ENCODE peak calls at places on chromosomes 12 and 14, in five cellular contexts. I, G, K, H and X are unnamed samples. For H3K9me3, the result is how much of the 10 kb centered on the place peaks cover.

GRCh38 chr12:13251496-13251895 is 55.0 kb downstream of the EMP1 start:
- DNase-seq in I (no peak), H (no peak), K (no peak), G (no peak), X (no peak)

GRCh38 chr12:14367097-14367661 is 1.7 kb downstream of the ATF7IP start:
- DNase-seq in K (peak), G (no peak), H (peak), I (no peak), X (no peak)

GRCh38 chr12:76037130-76038105 is 5.8 kb upstream of the PHLDA1 start:
- DNase-seq in G (no peak), I (peak), H (peak), K (peak), X (no peak)

GRCh38 chr12:115049617-115050016 is 365.6 kb upstream of the TBX3 start:
- DNase-seq in K (no peak), G (no peak), I (no peak), H (peak), X (no peak)

GRCh38 chr12:48084066-48084465 is 21.8 kb downstream of the SENP1 start:
- DNase-seq in G (no peak), I (no peak), K (peak), H (no peak), X (no peak)

GRCh38 chr14:27366596-27366995 is 768.8 kb upstream of the NOVA1 start:
- DNase-seq in K (no peak), H (no peak), I (no peak), G (no peak), X (no peak)

GRCh38 chr14:89473979-89474378 is 56.9 kb upstream of the FOXN3 start:
- DNase-seq in G (no peak), H (no peak), I (no peak), K (no peak), X (no peak)

GRCh38 chr12:38282886-38283285 is 33.7 kb upstream of the ALG10B start:
- DNase-seq in H (no peak), I (no peak), K (peak), G (no peak), X (no peak)

GRCh38 chr14:71289536-71289935 is 382.3 kb downstream of the PCNX1 start:
- DNase-seq in I (no peak), H (no peak), G (no peak), K (no peak), X (no peak)

GRCh38 chr14:77212933-77213656 is 31.5 kb downstream of the TMEM63C start:
- DNase-seq in H (peak), G (no peak), K (peak), I (no peak), X (no peak)

GRCh38 chr12:2902287-2902880 is 11.7 kb downstream of the TULP3 start:
- DNase-seq in I (no peak), G (no peak), K (no peak), H (peak), X (no peak)

GRCh38 chr12:57027805-57028153 is 11.4 kb upstream of the TAC3 start:
- DNase-seq in G (no peak), H (no peak), K (no peak), I (no peak), X (no peak)

GRCh38 chr12:18696971-18697602 is 40.7 kb downstream of the PLCZ1 start:
- DNase-seq in I (no peak), K (no peak), H (no peak), G (no peak), X (no peak)

GRCh38 chr14:65704412-65704811 is 291.9 kb downstream of the FUT8 start:
- DNase-seq in G (no peak), H (no peak), I (no peak), K (no peak), X (no peak)

GRCh38 chr14:90495357-90496276 is 98.8 kb downstream of the CALM1 start:
- DNase-seq in H (peak), G (no peak), I (peak), K (peak), X (peak)

GRCh38 chr12:64265839-64266238 is 43.7 kb upstream of the KICS2 start:
- DNase-seq in I (no peak), H (no peak), G (no peak), K (no peak), X (no peak)

GRCh38 chr12:53051881-53052412 is 2.1 kb downstream of the TNS2 start:
- DNase-seq in I (no peak), G (peak), K (no peak), H (no peak), X (no peak)

GRCh38 chr12:58368001-58368400 is 426.6 kb downstream of the ATP23 start:
- DNase-seq in K (no peak), G (no peak), I (no peak), H (no peak), X (no peak)

GRCh38 chr14:61524211-61524806 is 171.0 kb upstream of the HIF1A start:
- DNase-seq in K (peak), H (no peak), I (no peak), G (no peak), X (no peak)

DNA sequence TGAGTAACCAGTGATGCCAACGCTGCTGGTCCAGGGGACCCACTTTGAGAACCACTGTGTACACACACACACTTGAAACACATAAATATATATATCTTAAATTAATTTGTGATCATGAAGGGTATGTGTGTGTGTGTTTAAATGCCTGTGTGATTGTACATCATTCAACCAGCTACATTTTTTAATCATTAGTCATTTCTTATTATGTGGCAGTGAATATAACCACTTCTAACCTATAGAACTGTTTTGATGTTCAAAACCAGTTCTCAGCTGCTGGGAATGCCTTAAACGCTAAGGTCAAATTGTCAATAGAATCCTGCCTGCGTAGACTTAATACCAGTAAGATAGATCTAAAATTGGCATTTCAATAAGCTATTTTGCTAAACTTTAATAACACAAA is 330.0 kb downstream of the SYT1 start:
- DNase-seq in H (no peak), I (no peak), G (no peak), K (no peak), X (no peak)
- H3K9me3 ChIP-seq in H (under half), I (under half), G (under half), K (under half), X (under half)

GRCh38 chr12:50049254-50050118 is 7.9 kb upstream of the ASIC1 start:
- DNase-seq in K (no peak), G (no peak), I (no peak), H (no peak), X (no peak)
- H3K9me3 ChIP-seq in K (under half), G (under half), I (under half), H (under half), X (under half)

DNA sequence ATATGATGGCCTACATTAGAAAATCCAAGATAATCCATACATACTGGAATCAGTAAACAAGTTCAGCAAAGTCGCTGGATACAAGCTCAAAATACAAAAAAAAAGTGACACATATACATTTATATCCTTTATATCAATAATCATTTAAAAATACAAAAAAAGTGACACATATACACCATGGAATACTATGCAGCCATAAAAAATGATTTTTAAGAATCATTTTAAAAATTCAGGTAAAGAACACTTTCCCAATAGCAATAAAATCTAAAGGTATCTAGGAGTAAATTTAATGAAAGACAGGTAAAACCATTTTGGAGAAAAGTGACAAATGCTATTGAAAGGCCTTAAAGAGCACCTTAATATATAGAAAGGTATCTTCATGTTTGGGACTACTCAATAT is 111.9 kb downstream of the NTN4 start:
- DNase-seq in H (no peak), G (no peak), I (no peak), K (no peak), X (no peak)
- H3K9me3 ChIP-seq in H (under half), G (under half), I (under half), K (under half), X (under half)

GRCh38 chr14:58808828-58809227 is 171.1 kb downstream of the DACT1 start:
- DNase-seq in I (no peak), H (no peak), K (peak), G (no peak), X (no peak)

GRCh38 chr14:58805057-58805456 is 167.3 kb downstream of the DACT1 start:
- DNase-seq in G (no peak), H (peak), I (no peak), K (no peak), X (no peak)

GRCh38 chr14:58809520-58809919 is 171.8 kb downstream of the DACT1 start:
- DNase-seq in K (no peak), I (no peak), H (no peak), G (no peak), X (no peak)

GRCh38 chr14:58807271-58807670 is 169.5 kb downstream of the DACT1 start:
- DNase-seq in H (no peak), I (no peak), G (no peak), K (no peak), X (no peak)

DNA sequence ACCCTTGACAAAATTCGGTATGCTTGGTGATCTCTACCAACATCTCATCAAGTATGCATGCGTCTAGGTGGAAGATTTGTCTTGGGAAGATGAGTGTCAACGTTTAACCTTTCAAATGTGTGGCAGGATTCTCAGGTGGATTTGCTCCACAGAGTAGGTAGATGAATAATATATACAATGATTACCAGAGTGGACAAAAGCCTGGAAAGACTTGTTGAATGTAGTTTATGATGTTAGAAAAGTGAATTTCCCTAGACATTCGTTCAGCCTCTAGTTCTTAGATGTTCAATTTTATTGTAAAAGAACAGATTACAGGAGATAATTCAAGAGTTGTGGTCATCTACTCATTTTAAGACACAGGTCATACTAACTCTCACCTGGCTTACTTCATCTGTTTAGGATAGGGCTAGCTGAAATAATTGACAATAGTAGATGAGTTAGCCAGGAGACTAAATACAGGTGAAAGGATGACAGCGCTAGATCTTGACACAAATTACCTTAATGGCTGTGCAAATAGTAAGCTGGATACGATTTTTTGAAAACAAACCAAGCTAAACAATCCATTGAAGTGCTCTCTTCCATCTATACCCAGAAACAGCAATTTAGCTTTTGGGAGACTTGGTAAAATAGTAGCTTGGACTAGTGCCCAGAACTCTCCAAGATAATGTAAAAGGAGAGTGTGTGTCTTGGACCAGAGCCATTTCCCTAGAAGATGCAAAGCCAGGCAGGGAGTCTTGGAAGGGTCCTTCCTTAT is 168.0 kb downstream of the DACT1 start:
- DNase-seq in K (no peak), H (no peak), I (no peak), G (no peak), X (no peak)
- H3K9me3 ChIP-seq in K (under half), H (under half), I (under half), G (under half), X (under half)

GRCh38 chr12:69069479-69069878 is 136.5 kb upstream of the CPM start:
- DNase-seq in I (no peak), K (no peak), H (no peak), G (no peak), X (no peak)

GRCh38 chr12:69071091-69071370 is 138.1 kb upstream of the CPM start:
- DNase-seq in H (no peak), I (no peak), G (no peak), K (no peak), X (no peak)

GRCh38 chr12:69068431-69068830 is 135.5 kb upstream of the CPM start:
- DNase-seq in K (peak), I (no peak), G (no peak), H (no peak), X (no peak)

GRCh38 chr12:69067713-69068112 is 134.7 kb upstream of the CPM start:
- DNase-seq in I (no peak), H (no peak), G (no peak), K (no peak), X (no peak)

GRCh38 chr12:69070319-69071090 is 137.5 kb upstream of the CPM start:
- DNase-seq in K (peak), G (peak), H (peak), I (peak), X (no peak)
- H3K9me3 ChIP-seq in K (under half), G (under half), H (under half), I (under half), X (under half)

GRCh38 chr14:53140585-53140984 is 12.5 kb downstream of the DDHD1 start:
- DNase-seq in G (no peak), I (no peak), K (no peak), H (no peak), X (no peak)
- H3K9me3 ChIP-seq in G (under half), I (under half), K (under half), H (under half), X (under half)

GRCh38 chr12:60602601-60603000 is 1006.8 kb downstream of the SLC16A7 start:
- DNase-seq in H (no peak), I (no peak), K (no peak), G (no peak), X (no peak)
- H3K9me3 ChIP-seq in H (under half), I (under half), K (under half), G (under half), X (under half)

DNA sequence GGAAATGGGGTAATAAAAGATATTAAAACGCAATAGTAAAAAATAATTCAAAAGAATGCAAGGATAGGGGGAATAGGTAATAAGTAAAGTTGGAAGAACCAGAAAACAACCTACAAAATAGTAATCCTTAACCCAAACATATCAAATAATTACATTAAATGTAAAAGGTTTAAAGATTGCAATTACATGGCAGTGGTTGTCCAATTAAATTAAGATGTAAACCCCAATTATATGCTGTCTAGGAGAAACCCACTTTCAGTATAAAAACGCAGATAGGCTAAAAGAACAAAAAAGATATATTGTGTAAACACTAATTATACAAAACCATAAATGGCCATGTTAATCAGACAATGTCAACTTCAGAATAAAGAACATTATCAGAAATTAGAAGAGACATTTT is 247.3 kb downstream of the SLC25A21 start:
- DNase-seq in K (no peak), I (no peak), H (no peak), G (no peak), X (no peak)
- H3K9me3 ChIP-seq in K (under half), I (under half), H (under half), G (under half), X (under half)

DNA sequence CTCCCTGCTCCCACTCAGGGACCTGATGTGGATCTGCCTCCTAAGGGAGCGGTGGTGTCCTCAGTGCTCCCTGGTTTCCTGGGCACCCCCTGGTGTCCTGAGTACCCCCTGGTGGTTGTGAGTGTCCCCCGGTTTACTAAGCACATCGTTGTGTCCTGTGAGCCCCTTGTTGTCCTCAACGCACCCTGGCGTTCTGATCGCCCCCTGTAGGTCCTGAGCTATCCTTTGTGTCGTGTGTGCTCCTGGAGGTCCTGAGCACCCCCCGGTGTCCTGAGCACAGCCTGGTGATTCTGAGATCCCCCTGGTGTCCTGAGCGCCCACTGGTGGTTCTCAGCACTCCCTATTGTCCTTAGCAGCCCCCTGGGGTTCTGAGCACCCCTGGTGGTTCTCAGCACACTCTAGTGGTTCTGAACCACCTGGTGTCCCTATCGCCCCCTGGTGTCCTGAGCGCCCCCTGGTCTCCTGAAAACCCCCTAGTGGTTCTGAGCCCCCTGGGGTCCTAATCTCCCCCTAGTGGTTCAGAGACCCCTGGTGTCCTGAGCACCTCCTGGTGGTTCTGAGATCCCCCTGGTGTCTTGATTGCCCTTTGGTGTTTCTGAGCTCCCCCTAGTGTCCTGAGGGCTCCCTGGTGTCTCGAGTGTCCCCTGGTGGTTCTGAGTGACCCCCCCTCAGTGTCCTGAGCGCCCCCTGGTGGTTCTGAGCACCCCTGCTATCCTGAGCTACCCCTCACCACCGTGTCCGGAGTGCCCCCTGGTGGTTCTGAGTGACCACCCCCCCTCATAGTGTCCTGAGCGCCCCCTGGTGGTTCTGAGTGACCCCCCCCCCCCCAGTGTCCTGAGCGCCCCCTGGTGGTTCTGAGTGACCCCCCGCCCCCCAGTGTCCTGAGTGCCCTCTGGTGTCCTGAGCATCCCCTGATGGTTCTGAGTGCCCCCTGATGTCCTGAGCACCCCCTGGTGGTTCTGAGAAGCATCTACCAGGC is 615.1 kb downstream of the TMEM121 start:
- DNase-seq in H (no peak), I (peak), G (no peak), K (peak), X (no peak)
- H3K9me3 ChIP-seq in H (under half), I (under half), G (under half), K (under half), X (under half)

GRCh38 chr12:34305176-34305575 is 282.9 kb downstream of the ALG10 start:
- DNase-seq in K (no peak), G (no peak), H (no peak), I (no peak), X (no peak)
- H3K9me3 ChIP-seq in K (under half), G (under half), H (under half), I (under half), X (under half)